ENCODE peak calls at places on chromosomes 12 and 14, in four cellular contexts. One of them, this sample, is unnamed.
A peak's percentile ranks its signal among the peaks of the same experiment; 100 is the strongest.

GRCh38 chr12:131737485-131737827 is 26.6 kb downstream of the SFSWAP start:
- DNase-seq in mesendoderm: no peak
- DNase-seq in H1: no peak
- DNase-seq in IMR-90: no peak
- DNase-seq in this sample: no peak

GRCh38 chr12:9346866-9347327 is 138.7 kb upstream of the PZP start:
- DNase-seq in mesendoderm: no peak
- DNase-seq in H1: no peak
- DNase-seq in IMR-90: no peak
- DNase-seq in this sample: peak; percentile 2

GRCh38 chr12:116282371-116283286 is 5.1 kb upstream of the MED13L start:
- DNase-seq in mesendoderm: peak; percentile 37
- DNase-seq in H1: no peak
- DNase-seq in IMR-90: no peak
- DNase-seq in this sample: no peak

GRCh38 chr12:3107071-3107583 is 29.9 kb downstream of the TSPAN9 start:
- DNase-seq in mesendoderm: peak; percentile 73
- DNase-seq in H1: peak; percentile 63
- DNase-seq in IMR-90: peak; percentile 63
- DNase-seq in this sample: peak; percentile 46

GRCh38 chr14:62015945-62016344 is 253.7 kb downstream of the SNAPC1 start:
- DNase-seq in mesendoderm: no peak
- DNase-seq in H1: no peak
- DNase-seq in IMR-90: peak; percentile 60
- DNase-seq in this sample: no peak

GRCh38 chr12:127334924-127335644 is 931.9 kb upstream of the TMEM132C start:
- DNase-seq in mesendoderm: peak; percentile 1
- DNase-seq in H1: no peak
- DNase-seq in IMR-90: no peak
- DNase-seq in this sample: no peak

GRCh38 chr14:103721334-103722120 is 5.9 kb downstream of the ZFYVE21 start:
- DNase-seq in mesendoderm: no peak
- DNase-seq in H1: no peak
- DNase-seq in IMR-90: peak; percentile 47
- DNase-seq in this sample: no peak

GRCh38 chr14:57480044-57480443 is 13.6 kb downstream of the CCDC198 start:
- DNase-seq in mesendoderm: no peak
- DNase-seq in H1: no peak
- DNase-seq in IMR-90: no peak
- DNase-seq in this sample: no peak

GRCh38 chr14:105871590-105871989 is 345.2 kb downstream of the TMEM121 start:
- DNase-seq in mesendoderm: no peak
- DNase-seq in H1: no peak
- DNase-seq in IMR-90: no peak
- DNase-seq in this sample: no peak

GRCh38 chr12:40565029-40565633 is 127.1 kb upstream of the CNTN1 start:
- DNase-seq in mesendoderm: no peak
- DNase-seq in H1: no peak
- DNase-seq in IMR-90: no peak
- DNase-seq in this sample: no peak

GRCh38 chr12:55717397-55718007 is 1.7 kb downstream of the BLOC1S1 start:
- DNase-seq in mesendoderm: peak; percentile 74
- DNase-seq in H1: no peak
- DNase-seq in IMR-90: peak; percentile 86
- DNase-seq in this sample: no peak

GRCh38 chr14:93033983-93034670 is 81.6 kb downstream of the ITPK1 start:
- DNase-seq in mesendoderm: peak; percentile 41
- DNase-seq in H1: no peak
- DNase-seq in IMR-90: no peak
- DNase-seq in this sample: peak; percentile 58

GRCh38 chr12:109582636-109583035 is 9.0 kb downstream of the MVK start:
- DNase-seq in mesendoderm: peak; percentile 47
- DNase-seq in H1: no peak
- DNase-seq in IMR-90: no peak
- DNase-seq in this sample: peak; percentile 57

GRCh38 chr12:88993655-88994054 is 358.6 kb downstream of the DUSP6 start:
- DNase-seq in mesendoderm: peak; percentile 69
- DNase-seq in H1: no peak
- DNase-seq in IMR-90: peak; percentile 83
- DNase-seq in this sample: no peak

GRCh38 chr14:84646791-84647500 is 883.0 kb upstream of the FLRT2 start:
- DNase-seq in mesendoderm: no peak
- DNase-seq in H1: no peak
- DNase-seq in IMR-90: peak; percentile 11
- DNase-seq in this sample: no peak

GRCh38 chr12:66036317-66036716 is 94.2 kb downstream of the LLPH start:
- DNase-seq in mesendoderm: peak; percentile 22
- DNase-seq in H1: no peak
- DNase-seq in IMR-90: peak; percentile 92
- DNase-seq in this sample: no peak

GRCh38 chr14:54366726-54367707 is 29.8 kb upstream of the CDKN3 start:
- DNase-seq in mesendoderm: peak; percentile 94
- DNase-seq in H1: peak; percentile 51
- DNase-seq in IMR-90: peak; percentile 70
- DNase-seq in this sample: peak; percentile 79

GRCh38 chr14:100129161-100129589 is 30.3 kb downstream of the DEGS2 start:
- DNase-seq in mesendoderm: no peak
- DNase-seq in H1: no peak
- DNase-seq in IMR-90: peak; percentile 55
- DNase-seq in this sample: no peak

GRCh38 chr12:91276529-91276928 is 93.9 kb upstream of the DCN start:
- DNase-seq in mesendoderm: no peak
- DNase-seq in H1: no peak
- DNase-seq in IMR-90: peak; percentile 41
- DNase-seq in this sample: no peak

GRCh38 chr14:42884100-42884499 is 1277.4 kb downstream of the LRFN5 start:
- DNase-seq in mesendoderm: peak; percentile 49
- DNase-seq in H1: no peak
- DNase-seq in IMR-90: peak; percentile 93
- DNase-seq in this sample: no peak

GRCh38 chr14:49982522-49982951 is 89.7 kb downstream of the ARF6 start:
- DNase-seq in mesendoderm: no peak
- DNase-seq in H1: no peak
- DNase-seq in IMR-90: peak; percentile 96
- DNase-seq in this sample: no peak

GRCh38 chr12:94721173-94721572 is 70.8 kb upstream of the TMCC3 start:
- DNase-seq in mesendoderm: no peak
- DNase-seq in H1: no peak
- DNase-seq in IMR-90: no peak
- DNase-seq in this sample: no peak

GRCh38 chr12:65279387-65280112 is 1.1 kb downstream of the MSRB3 start:
- DNase-seq in mesendoderm: no peak
- DNase-seq in H1: no peak
- DNase-seq in IMR-90: peak; percentile 15
- DNase-seq in this sample: no peak

GRCh38 chr12:127174881-127175280 is 1092.1 kb upstream of the TMEM132C start:
- DNase-seq in mesendoderm: no peak
- DNase-seq in H1: no peak
- DNase-seq in IMR-90: no peak
- DNase-seq in this sample: no peak

GRCh38 chr12:121786441-121786825 is 7.1 kb downstream of the RHOF start:
- DNase-seq in mesendoderm: peak; percentile 83
- DNase-seq in H1: no peak
- DNase-seq in IMR-90: peak; percentile 94
- DNase-seq in this sample: no peak

GRCh38 chr12:76943004-76943403 is 64.2 kb upstream of the CSRP2 start:
- DNase-seq in mesendoderm: no peak
- DNase-seq in H1: no peak
- DNase-seq in IMR-90: no peak
- DNase-seq in this sample: no peak

DNA sequence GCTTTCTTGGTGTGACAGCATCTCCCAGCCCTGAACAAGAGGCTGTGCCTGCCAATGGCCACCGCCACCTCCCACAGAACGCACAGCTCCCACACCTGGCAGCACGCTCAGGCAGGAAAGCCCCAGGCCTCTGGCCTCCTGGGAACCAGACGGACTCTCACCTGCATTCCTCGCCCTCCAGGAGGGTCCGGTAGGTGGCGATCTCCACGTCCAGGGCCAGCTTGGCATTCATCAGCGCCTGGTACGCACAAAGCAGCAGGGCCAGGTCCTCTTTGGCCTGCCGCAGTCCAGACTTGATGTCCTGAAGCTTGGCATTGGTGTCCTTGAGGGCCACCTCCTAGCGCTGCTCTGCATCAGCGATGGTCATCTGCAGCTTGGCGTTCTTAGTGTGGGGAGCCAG is 12.1 kb upstream of the KRT77 start:
- DNase-seq in mesendoderm: peak; percentile 51
- DNase-seq in H1: peak; percentile 78
- DNase-seq in IMR-90: no peak
- DNase-seq in this sample: peak; percentile 88
- H2AK5ac ChIP-seq in mesendoderm: no peak overlapping the region
- H2AK5ac ChIP-seq in H1: no peak overlapping the region
- H2AK5ac ChIP-seq in IMR-90: no peak overlapping the region
- H2AK5ac ChIP-seq in this sample: no peak overlapping the region

GRCh38 chr12:51922762-51923505 is 15.6 kb downstream of the ACVRL1 start:
- DNase-seq in mesendoderm: no peak
- DNase-seq in H1: no peak
- DNase-seq in IMR-90: peak; percentile 79
- DNase-seq in this sample: no peak

GRCh38 chr12:51922146-51922545 is 14.8 kb downstream of the ACVRL1 start:
- DNase-seq in mesendoderm: no peak
- DNase-seq in H1: no peak
- DNase-seq in IMR-90: no peak
- DNase-seq in this sample: no peak

GRCh38 chr12:51924551-51925399 is 17.5 kb downstream of the ACVRL1 start:
- DNase-seq in mesendoderm: no peak
- DNase-seq in H1: no peak
- DNase-seq in IMR-90: no peak
- DNase-seq in this sample: no peak

GRCh38 chr12:51925400-51926063 is 18.2 kb downstream of the ACVRL1 start:
- DNase-seq in mesendoderm: no peak
- DNase-seq in H1: no peak
- DNase-seq in IMR-90: no peak
- DNase-seq in this sample: no peak

DNA sequence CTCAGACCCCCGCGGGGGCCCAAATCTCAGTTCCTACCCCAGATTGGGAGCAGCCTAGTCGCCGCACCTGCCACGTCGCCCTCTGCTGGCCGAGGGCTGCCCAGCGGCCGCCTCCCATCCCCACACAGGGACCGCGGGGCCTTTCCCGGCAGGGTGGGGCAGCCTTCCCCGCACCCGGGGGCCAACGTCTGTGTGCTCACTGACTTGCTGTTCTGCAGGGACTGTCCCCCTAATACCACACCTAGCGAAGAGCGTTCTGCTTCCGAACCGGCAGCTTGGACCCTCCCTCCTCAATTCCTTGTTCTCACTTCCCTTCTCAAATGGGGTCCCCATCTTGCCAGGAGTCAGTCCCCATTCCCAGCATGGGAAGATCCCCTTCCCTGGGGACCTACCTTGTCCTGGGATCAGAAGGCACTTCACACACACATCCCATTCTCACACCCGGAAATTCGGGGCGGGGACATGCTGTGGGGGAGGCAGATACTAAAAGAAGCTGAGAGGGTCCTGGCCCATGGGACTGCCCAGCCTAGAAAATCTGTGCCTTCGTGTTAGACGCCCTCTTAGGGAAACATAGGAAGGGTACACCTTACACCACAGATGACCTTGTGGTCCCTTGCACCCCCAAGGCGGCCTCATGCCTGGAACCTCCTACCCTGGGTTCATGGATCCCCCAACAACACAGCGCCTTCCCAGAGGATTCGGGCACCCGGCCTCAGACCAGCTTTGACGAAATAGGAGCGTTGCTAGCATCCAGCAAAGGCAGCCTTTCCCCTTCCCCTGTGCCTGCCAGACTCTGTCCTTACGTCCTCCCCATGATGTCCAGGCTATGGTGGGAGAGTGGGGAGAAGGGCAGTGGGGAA is 16.4 kb downstream of the ACVRL1 start:
- DNase-seq in mesendoderm: peak; percentile 47
- DNase-seq in H1: peak; percentile 93
- DNase-seq in IMR-90: no peak
- DNase-seq in this sample: peak; percentile 83
- H3K56ac ChIP-seq in mesendoderm: peak overlapping the region; percentile 61
- H3K56ac ChIP-seq in H1: no peak overlapping the region
- H3K56ac ChIP-seq in IMR-90: no peak overlapping the region
- H3K56ac ChIP-seq in this sample: no peak overlapping the region

GRCh38 chr12:114684870-114685273 is 897 bp upstream of the TBX3 start:
- DNase-seq in mesendoderm: no peak
- DNase-seq in H1: no peak
- DNase-seq in IMR-90: no peak
- DNase-seq in this sample: no peak

GRCh38 chr12:114685320-114685781 is 1.4 kb upstream of the TBX3 start:
- DNase-seq in mesendoderm: peak; percentile 90
- DNase-seq in H1: peak; percentile 62
- DNase-seq in IMR-90: no peak
- DNase-seq in this sample: peak; percentile 50

GRCh38 chr12:114683709-114684097 is 272 bp downstream of the TBX3 start:
- DNase-seq in mesendoderm: no peak
- DNase-seq in H1: no peak
- DNase-seq in IMR-90: no peak
- DNase-seq in this sample: no peak

GRCh38 chr12:114682920-114683708 is 861 bp downstream of the TBX3 start:
- DNase-seq in mesendoderm: peak; percentile 33
- DNase-seq in H1: peak; percentile 78
- DNase-seq in IMR-90: no peak
- DNase-seq in this sample: peak; percentile 63

GRCh38 chr12:114684098-114684869 is at the start of gene TBX3:
- DNase-seq in mesendoderm: peak; percentile 100
- DNase-seq in H1: peak; percentile 85
- DNase-seq in IMR-90: peak; percentile 99
- DNase-seq in this sample: peak; percentile 98
- H2AK5ac ChIP-seq in mesendoderm: peak within 1 kb of the TSS; percentile 70
- H2AK5ac ChIP-seq in H1: no peak within 1 kb of the TSS
- H2AK5ac ChIP-seq in IMR-90: peak within 1 kb of the TSS; percentile 86
- H2AK5ac ChIP-seq in this sample: no peak within 1 kb of the TSS

DNA sequence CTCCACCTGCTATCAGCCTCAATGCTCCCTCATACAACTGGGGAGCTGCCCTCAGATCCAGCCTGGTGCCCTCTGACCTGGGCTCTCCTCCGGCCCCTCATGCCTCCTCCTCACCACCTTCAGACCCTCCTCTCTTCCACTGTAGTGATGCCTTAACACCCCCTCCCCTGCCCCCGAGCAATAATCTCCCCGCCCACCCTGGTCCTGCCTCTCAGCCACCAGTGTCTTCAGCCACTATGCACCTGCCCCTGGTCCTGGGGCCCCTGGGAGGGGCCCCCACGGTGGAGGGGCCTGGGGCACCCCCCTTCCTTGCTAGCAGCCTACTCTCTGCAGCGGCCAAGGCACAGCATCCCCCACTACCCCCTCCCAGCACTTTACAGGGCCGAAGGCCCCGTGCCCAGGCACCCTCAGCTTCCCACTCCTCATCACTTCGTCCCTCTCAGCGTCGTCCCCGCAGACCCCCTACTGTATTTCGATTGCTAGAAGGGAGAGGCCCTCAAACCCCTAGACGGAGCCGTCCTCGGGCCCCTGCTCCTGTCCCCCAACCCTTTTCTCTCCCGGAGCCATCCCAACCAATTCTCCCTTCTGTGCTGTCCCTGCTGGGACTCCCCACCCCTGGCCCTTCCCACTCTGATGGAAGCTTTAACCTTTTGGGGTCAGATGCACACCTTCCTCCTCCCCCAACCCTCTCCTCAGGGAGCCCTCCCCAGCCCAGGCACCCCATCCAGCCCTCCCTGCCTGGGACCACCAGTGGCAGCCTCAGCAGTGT is 3.2 kb downstream of the MBD6 start:
- DNase-seq in mesendoderm: no peak
- DNase-seq in H1: no peak
- DNase-seq in IMR-90: no peak
- DNase-seq in this sample: no peak
- H3K56ac ChIP-seq in mesendoderm: no peak overlapping the region
- H3K56ac ChIP-seq in H1: no peak overlapping the region
- H3K56ac ChIP-seq in IMR-90: no peak overlapping the region
- H3K56ac ChIP-seq in this sample: no peak overlapping the region

This sample was measured in H9.